ENCODE peak calls at places on chromosomes 12 and 14, in nine cellular contexts. B, N, M, D, I, R, L, Z and X are unnamed samples.
A peak's percentile ranks its signal among the peaks of the same experiment; 100 is the strongest.

GRCh38 chr14:55805250-55805649 is 225.2 kb downstream of the KTN1 start:
- DNase-seq in B (no peak), N (no peak), M (no peak), D (no peak), I (no peak), R (no peak), L (peak; percentile 33), Z (no peak), X (no peak)

GRCh38 chr12:130983328-130984017 is 29.8 kb downstream of the ADGRD1 start:
- DNase-seq in B (peak; percentile 68), N (no peak), M (no peak), D (no peak), I (no peak), R (peak; percentile 56), L (peak; percentile 5), Z (no peak), X (no peak)

GRCh38 chr12:52778833-52779232 is 1.7 kb upstream of the KRT76 start:
- DNase-seq in B (no peak), N (no peak), M (no peak), D (no peak), I (no peak), R (no peak), L (no peak), Z (no peak), X (no peak)

GRCh38 chr12:14264777-14265176 is 100.7 kb upstream of the ATF7IP start:
- DNase-seq in B (no peak), N (no peak), M (no peak), D (no peak), I (peak; percentile 41), R (no peak), L (no peak), Z (no peak), X (no peak)

GRCh38 chr14:34906287-34906686 is 31.1 kb upstream of the BAZ1A start:
- DNase-seq in B (no peak), N (no peak), M (no peak), D (no peak), I (no peak), R (no peak), L (no peak), Z (no peak), X (no peak)

GRCh38 chr12:96719671-96720362 is 187.2 kb upstream of the NEDD1 start:
- DNase-seq in B (no peak), N (no peak), M (no peak), D (no peak), I (peak; percentile 19), R (peak; percentile 32), L (no peak), Z (peak; percentile 3), X (peak; percentile 20)

GRCh38 chr14:103508521-103508920 is 14.1 kb downstream of the CKB start:
- DNase-seq in B (no peak), N (no peak), M (no peak), D (no peak), I (no peak), R (no peak), L (no peak), Z (no peak), X (peak; percentile 23)

GRCh38 chr14:88228519-88229236 is 94.4 kb downstream of the KCNK10 start:
- DNase-seq in B (no peak), N (no peak), M (no peak), D (no peak), I (no peak), R (peak; percentile 12), L (no peak), Z (no peak), X (no peak)

GRCh38 chr14:93114068-93114710 is 1.5 kb downstream of the ITPK1 start:
- DNase-seq in B (no peak), N (no peak), M (no peak), D (no peak), I (peak; percentile 24), R (no peak), L (no peak), Z (no peak), X (no peak)

GRCh38 chr14:57089901-57090300 is 178.8 kb downstream of the EXOC5 start:
- DNase-seq in B (no peak), N (no peak), M (no peak), D (no peak), I (no peak), R (no peak), L (no peak), Z (no peak), X (no peak)

GRCh38 chr14:69259176-69259530 is 805 bp upstream of the GALNT16 start:
- DNase-seq in B (no peak), N (no peak), M (no peak), D (no peak), I (no peak), R (no peak), L (no peak), Z (no peak), X (no peak)